ENCODE peak calls at places on chromosomes 11 and 22, in ten cellular contexts. H is activated naive CD8-positive, alpha-beta T cell treated with anti-CD3 and anti-CD28 coated beads, Interleukin-2, amount 10 ng/mL, durations not matched to agents 7 days and 5 days; C is DND-41; F is iPS-NIHi11; U is ELR; V is activated CD4-positive, alpha-beta T cell treated with anti-CD3 and anti-CD28 coated beads for 48 hours; G is uterus; I is adrenal gland; S is activated CD8-positive, alpha-beta memory T cell treated with anti-CD3 and anti-CD28 coated beads, Interleukin-2, amount 50 U/mL, for 4 hours; E is stimulated activated CD8-positive, alpha-beta memory T cell treated with anti-CD3 and anti-CD28 coated beads, Interleukin-4, amount 100 ng/mL, for 1 hour. K is an unnamed sample.

GRCh38 chr22:50034126-50035081 is 21.8 kb upstream of the IL17REL start:
- DNase-seq in V (no peak), H (no peak), U (peak), E (no peak), C (no peak), I (no peak), F (no peak), S (no peak), G (no peak), K (no peak)

GRCh38 chr22:47355388-47355725 is 592.9 kb downstream of the TBC1D22A start:
- DNase-seq in C (no peak), F (no peak), V (no peak), H (no peak), U (no peak), E (no peak), G (no peak), I (no peak), S (no peak), K (no peak)

GRCh38 chr11:73308963-73309960 is 1.2 kb downstream of the ARHGEF17 start:
- DNase-seq in G (peak), U (peak), F (peak), H (no peak), V (no peak), C (no peak), I (peak), S (no peak), E (no peak), K (no peak)

GRCh38 chr11:119352857-119353260 is 6.4 kb upstream of the MFRP start:
- DNase-seq in C (no peak), E (no peak), I (peak), S (no peak), H (no peak), U (no peak), G (peak), V (no peak), F (peak), K (no peak)

GRCh38 chr11:46369458-46370152 is 11.9 kb upstream of the MDK start:
- DNase-seq in H (peak), U (peak), E (no peak), I (peak), S (peak), F (peak), G (peak), V (peak), C (peak), K (peak)

GRCh38 chr11:126585388-126586302 is 230.2 kb downstream of the ST3GAL4 start:
- DNase-seq in C (no peak), U (peak), I (peak), F (peak), G (peak), S (no peak), H (no peak), V (no peak), E (no peak), K (peak)

GRCh38 chr11:125071408-125071807 is 8.3 kb downstream of the SLC37A2 start:
- DNase-seq in H (no peak), U (no peak), I (peak), E (no peak), G (no peak), F (no peak), S (no peak), C (no peak), V (no peak), K (no peak)

GRCh38 chr11:47914743-47915142 is 65.6 kb upstream of the PTPRJ start:
- DNase-seq in C (no peak), V (no peak), I (no peak), G (no peak), H (no peak), E (no peak), U (no peak), S (no peak), F (no peak), K (no peak)

GRCh38 chr11:100563541-100564280 is 123.4 kb upstream of the ARHGAP42 start:
- DNase-seq in U (peak), F (no peak), G (no peak), S (no peak), C (no peak), I (no peak), V (no peak), E (no peak), H (no peak), K (no peak)